ENCODE peak calls at places on chromosomes 13 and 19, in six cellular contexts. O, E, U, Y, D and Z are unnamed samples.

GRCh38 chr19:53311044-53311443 is 22.5 kb upstream of the ZNF845 start:
- DNase-seq in O (no peak), D (no peak), U (no peak), Y (no peak), E (no peak), Z (no peak)

GRCh38 chr13:51525567-51526165 is 58.6 kb upstream of the WDFY2 start:
- DNase-seq in O (no peak), Y (no peak), E (no peak), D (peak), U (no peak), Z (no peak)

GRCh38 chr19:30028992-30029343 is 86.9 kb downstream of the URI1 start:
- DNase-seq in Y (no peak), U (no peak), E (no peak), O (no peak), D (no peak), Z (no peak)

GRCh38 chr13:23990443-23990842 is 93.1 kb upstream of the C1QTNF9B start:
- DNase-seq in E (no peak), Y (no peak), D (no peak), U (no peak), O (no peak), Z (no peak)

GRCh38 chr19:45637890-45638667 is 1.1 kb downstream of the EML2 start:
- DNase-seq in U (no peak), D (peak), Y (peak), E (no peak), O (peak), Z (no peak)

GRCh38 chr19:1837625-1838105 is 10.6 kb downstream of the REXO1 start:
- DNase-seq in D (no peak), E (peak), O (peak), U (no peak), Y (peak), Z (no peak)

GRCh38 chr13:45674908-45675307 is 27.2 kb upstream of the CBY2 start:
- DNase-seq in Y (no peak), U (no peak), E (no peak), D (peak), O (peak), Z (no peak)

GRCh38 chr19:19268453-19269385 is 4.4 kb downstream of the TM6SF2 start:
- DNase-seq in E (no peak), D (no peak), U (no peak), Y (no peak), O (no peak), Z (no peak)

GRCh38 chr19:4338441-4339350 is at the start of gene STAP2:
- DNase-seq in D (no peak), Y (peak), E (peak), O (no peak), U (no peak), Z (no peak)

GRCh38 chr19:39408392-39409206 is 2.0 kb downstream of the ZFP36 start:
- DNase-seq in O (peak), D (no peak), U (peak), E (peak), Y (peak), Z (no peak)

GRCh38 chr19:1235625-1236538 is 1.9 kb downstream of the CBARP start:
- DNase-seq in Y (no peak), U (no peak), E (no peak), O (no peak), D (no peak), Z (no peak)

GRCh38 chr13:94157705-94158218 is 321.7 kb downstream of the DCT start:
- DNase-seq in O (peak), U (no peak), E (no peak), D (no peak), Y (no peak), Z (no peak)

GRCh38 chr13:36362251-36362650 is 16.1 kb upstream of the SPART start:
- DNase-seq in D (peak), U (no peak), O (peak), E (no peak), Y (no peak), Z (no peak)

GRCh38 chr19:44707794-44708193 is 8.8 kb downstream of the CEACAM16 start:
- DNase-seq in Y (no peak), U (no peak), E (no peak), O (no peak), D (no peak), Z (no peak)

GRCh38 chr19:21439372-21439771 is 42.4 kb downstream of the ZNF493 start:
- DNase-seq in U (no peak), D (no peak), Y (no peak), O (no peak), E (no peak), Z (no peak)

GRCh38 chr19:821976-822773 is 420 bp upstream of the PLPPR3 start:
- DNase-seq in U (no peak), E (no peak), Y (peak), O (no peak), D (no peak), Z (no peak)

GRCh38 chr13:50037788-50038187 is 22.5 kb downstream of the KCNRG start:
- DNase-seq in E (no peak), O (no peak), D (no peak), Y (no peak), U (no peak), Z (no peak)

GRCh38 chr19:55437410-55437809 is 5.7 kb downstream of the SHISA7 start:
- DNase-seq in Y (peak), U (no peak), D (peak), E (peak), O (peak), Z (no peak)

GRCh38 chr13:112984954-112985802 is 16.2 kb downstream of the MCF2L start:
- DNase-seq in E (no peak), O (no peak), U (no peak), Y (no peak), D (no peak), Z (no peak)

GRCh38 chr19:6997679-6998445 is 23.4 kb downstream of the MBD3L2B start:
- DNase-seq in Y (no peak), O (peak), E (no peak), D (no peak), U (no peak), Z (no peak)

GRCh38 chr13:97222934-97223710 is 989 bp downstream of the MBNL2 start:
- DNase-seq in O (no peak), E (peak), Y (no peak), D (no peak), U (no peak), Z (no peak)

GRCh38 chr19:7349961-7350711 is 1.4 kb downstream of the ARHGEF18 start:
- DNase-seq in Y (no peak), O (no peak), U (peak), D (no peak), E (no peak), Z (peak)

GRCh38 chr13:113557013-113557412 is 27.5 kb upstream of the TFDP1 start:
- DNase-seq in O (no peak), Y (peak), U (no peak), E (no peak), D (no peak), Z (no peak)

GRCh38 chr19:50723069-50723468 is at the start of gene CLEC11A:
- DNase-seq in D (peak), U (no peak), E (no peak), Y (peak), O (peak), Z (peak)

GRCh38 chr13:46607768-46608553 is 55.0 kb downstream of the LRCH1 start:
- DNase-seq in E (no peak), O (no peak), U (no peak), Y (no peak), D (no peak), Z (no peak)

GRCh38 chr13:42039457-42039945 is 8.9 kb upstream of the DGKH start:
- DNase-seq in O (no peak), E (no peak), U (no peak), D (no peak), Y (peak), Z (no peak)

GRCh38 chr13:34462843-34463242 is 479.2 kb upstream of the NBEA start:
- DNase-seq in Y (no peak), O (peak), D (peak), U (no peak), E (peak), Z (no peak)

GRCh38 chr13:41941174-41941573 is 19.7 kb downstream of the VWA8 start:
- DNase-seq in D (peak), O (peak), E (no peak), Y (no peak), U (no peak), Z (no peak)

GRCh38 chr13:33817513-33817842 is 471 bp upstream of the RFC3 start:
- DNase-seq in O (no peak), E (no peak), D (no peak), U (no peak), Y (no peak), Z (no peak)

GRCh38 chr19:57830071-57830602 is at the start of gene ZNF587B:
- DNase-seq in E (peak), U (no peak), O (peak), Y (peak), D (peak), Z (no peak)

GRCh38 chr19:11538232-11539036 is at the start of gene CNN1:
- DNase-seq in D (peak), E (peak), O (peak), U (no peak), Y (peak), Z (no peak)

GRCh38 chr19:5445667-5446066 is 9.6 kb upstream of the ZNRF4 start:
- DNase-seq in Y (no peak), D (no peak), E (no peak), O (no peak), U (no peak), Z (no peak)

GRCh38 chr13:112689498-112690241 is at the start of gene ATP11A:
- DNase-seq in D (peak), E (peak), U (peak), O (peak), Y (peak), Z (peak)

GRCh38 chr13:44303681-44304432 is 69.8 kb upstream of the SERP2 start:
- DNase-seq in D (no peak), U (no peak), Y (no peak), O (no peak), E (no peak), Z (no peak)

DNA sequence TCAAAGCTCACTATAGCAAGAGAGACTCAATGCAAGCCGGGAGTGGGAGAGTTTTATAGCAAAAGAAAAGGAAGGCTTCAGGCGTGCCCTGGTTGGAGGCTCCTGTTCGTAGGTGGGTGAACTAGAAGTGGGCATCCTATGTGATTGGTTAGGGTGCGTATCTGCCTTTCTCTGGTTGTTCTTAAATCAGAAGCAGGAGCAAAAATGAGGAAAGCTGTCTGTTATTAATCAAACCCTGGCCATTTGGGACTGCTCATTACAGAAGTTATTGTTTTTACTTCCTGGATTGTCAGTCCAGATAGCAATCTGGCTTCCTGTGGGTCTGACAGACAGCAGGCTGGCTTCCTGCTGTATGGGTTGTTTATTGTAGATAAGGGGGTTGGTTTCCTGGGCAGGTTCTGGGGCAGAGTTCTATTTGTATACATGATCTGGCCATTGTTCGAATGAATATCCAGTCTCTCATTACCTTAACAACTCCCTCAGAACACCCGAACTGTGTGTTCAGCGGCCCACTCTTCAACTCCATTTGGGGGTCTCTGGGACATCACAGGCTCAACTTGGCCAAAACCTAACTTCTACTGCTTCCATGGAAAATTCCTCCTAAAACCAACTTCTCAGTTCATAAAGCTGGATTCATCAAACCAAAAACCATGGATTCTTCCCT is 1.6 kb downstream of the ZNF792 start:
- DNase-seq in Y (peak), D (no peak), U (peak), E (peak), O (peak), Z (peak)
- H3K4me3 ChIP-seq in Y (peak), D (peak), U (peak), E (peak), O (peak), Z (peak)

GRCh38 chr19:37817180-37817911 is 38.0 kb upstream of the ZNF573 start:
- DNase-seq in U (no peak), D (peak), Y (peak), E (peak), O (peak), Z (no peak)
- H3K4me3 ChIP-seq in U (no peak), D (peak), Y (peak), E (no peak), O (peak), Z (no peak)

DNA sequence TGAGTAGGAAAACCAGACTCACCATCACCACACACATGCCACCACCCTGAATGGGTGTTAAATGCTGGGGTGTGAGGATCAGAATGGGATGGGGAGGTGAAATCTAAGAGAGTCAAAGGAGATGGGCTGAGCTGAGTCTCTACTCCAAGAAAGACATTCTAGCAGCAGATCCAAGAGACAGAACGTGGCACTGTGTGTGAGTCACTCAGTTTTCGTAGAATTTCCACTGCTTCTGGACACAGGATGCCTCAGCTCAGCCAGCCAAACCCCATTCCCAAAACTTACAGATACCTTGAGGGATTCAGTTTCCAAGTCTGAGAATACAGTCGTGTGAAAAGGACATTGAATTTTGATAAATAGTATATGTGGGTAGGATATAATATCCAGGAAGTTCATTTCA is 7.3 kb upstream of the CYP2A7 start:
- DNase-seq in D (no peak), O (no peak), Y (no peak), E (no peak), U (no peak), Z (no peak)
- H3K4me3 ChIP-seq in D (no peak), O (no peak), Y (no peak), E (no peak), U (no peak), Z (no peak)

DNA sequence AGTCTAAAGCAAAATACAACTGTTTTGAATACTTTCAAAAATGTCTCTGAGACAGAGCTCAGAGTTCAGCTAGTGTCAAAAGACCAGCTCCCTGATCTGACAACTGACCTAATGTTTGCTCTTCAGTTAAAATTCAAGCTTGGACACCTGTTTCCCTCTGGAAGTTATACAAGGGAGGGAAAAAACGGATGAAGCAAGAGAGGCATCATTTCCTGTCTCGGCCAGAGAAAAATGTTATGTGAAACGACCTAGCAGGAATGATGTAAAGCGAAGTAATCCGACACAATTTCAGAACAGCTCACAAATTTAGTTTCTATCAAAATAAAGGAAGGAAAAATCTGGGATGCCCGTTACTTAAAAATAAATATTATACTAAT is 59.4 kb downstream of the ZAR1L start:
- DNase-seq in U (no peak), Y (no peak), E (peak), D (no peak), O (peak), Z (no peak)
- H3K4me3 ChIP-seq in U (no peak), Y (no peak), E (peak), D (no peak), O (no peak), Z (no peak)

GRCh38 chr19:10005632-10006334 is 4.5 kb downstream of the COL5A3 start:
- DNase-seq in D (no peak), Y (no peak), O (no peak), E (no peak), U (no peak), Z (no peak)
- H3K4me3 ChIP-seq in D (no peak), Y (no peak), O (no peak), E (no peak), U (no peak), Z (no peak)

DNA sequence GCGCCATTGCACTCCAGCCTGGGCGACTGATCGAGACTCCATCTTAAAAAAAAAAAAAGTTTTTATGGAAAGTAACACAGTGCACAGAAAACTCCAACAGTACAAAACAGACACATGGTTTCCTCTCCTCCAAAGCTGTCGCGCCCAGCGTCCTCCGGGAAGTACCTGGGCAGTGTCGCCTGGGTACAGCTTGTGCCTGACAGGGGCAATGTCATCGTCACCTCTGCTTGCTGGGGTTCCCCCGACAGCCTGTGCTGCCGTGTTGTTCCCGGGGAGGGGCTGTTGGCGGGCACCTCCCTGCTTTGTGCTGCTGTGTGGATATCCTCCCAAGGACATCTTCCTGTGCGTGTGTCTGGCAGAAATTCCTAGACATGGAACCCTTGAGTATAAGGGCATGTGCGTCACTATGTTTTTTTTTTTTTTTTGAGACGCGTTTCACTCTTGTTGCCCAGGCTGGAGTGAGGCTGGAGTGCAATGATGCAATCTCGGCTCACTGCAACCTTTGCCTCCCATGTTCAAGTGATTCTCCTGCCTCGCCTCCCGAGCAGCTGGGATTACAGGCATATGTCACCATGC is 2.4 kb upstream of the F2RL3 start:
- DNase-seq in O (peak), Y (no peak), D (peak), U (no peak), E (peak), Z (no peak)
- H3K4me3 ChIP-seq in O (no peak), Y (no peak), D (no peak), U (no peak), E (no peak), Z (no peak)